ENCODE peak calls at places on chromosomes 5 and 9, in ten cellular contexts. B, Y, M, V, Z, Q, I, P, O and U are unnamed samples.
A peak's percentile ranks its signal among the peaks of the same experiment; 100 is the strongest.

GRCh38 chr9:131239307-131239975 is 36.9 kb downstream of the FAM78A start:
- DNase-seq in B (no peak), Y (no peak), M (no peak), V (no peak), Z (no peak), Q (no peak), I (no peak), P (no peak), O (no peak), U (no peak)

GRCh38 chr5:52356311-52356918 is 431.3 kb upstream of the ITGA1 start:
- DNase-seq in B (no peak), Y (no peak), M (peak; percentile 50), V (no peak), Z (peak; percentile 47), Q (no peak), I (no peak), P (no peak), O (no peak), U (no peak)

GRCh38 chr5:128111818-128112448 is 28.4 kb downstream of the SLC12A2 start:
- DNase-seq in B (no peak), Y (no peak), M (no peak), V (peak; percentile 69), Z (no peak), Q (no peak), I (no peak), P (no peak), O (no peak), U (no peak)

GRCh38 chr5:151499636-151500035 is 52.2 kb downstream of the SLC36A1 start:
- DNase-seq in B (no peak), Y (no peak), M (no peak), V (no peak), Z (no peak), Q (no peak), I (no peak), P (peak; percentile 28), O (no peak), U (no peak)

GRCh38 chr5:94620257-94620656 is 1.8 kb downstream of the SLF1 start:
- DNase-seq in B (no peak), Y (no peak), M (no peak), V (no peak), Z (no peak), Q (no peak), I (no peak), P (no peak), O (no peak), U (no peak)

GRCh38 chr5:102811962-102812361 is 56.9 kb downstream of the PAM start:
- DNase-seq in B (no peak), Y (peak; percentile 20), M (peak; percentile 63), V (peak; percentile 65), Z (peak; percentile 28), Q (no peak), I (no peak), P (no peak), O (no peak), U (no peak)

GRCh38 chr5:180739958-180740357 is at the start of gene OR2Y1:
- DNase-seq in B (no peak), Y (no peak), M (no peak), V (no peak), Z (no peak), Q (no peak), I (no peak), P (no peak), O (no peak), U (no peak)

GRCh38 chr5:94691947-94692346 is 73.5 kb downstream of the SLF1 start:
- DNase-seq in B (no peak), Y (no peak), M (peak; percentile 8), V (peak; percentile 69), Z (peak; percentile 1), Q (no peak), I (no peak), P (no peak), O (no peak), U (no peak)

GRCh38 chr9:306907-307306 is 92.2 kb downstream of the DOCK8 start:
- DNase-seq in B (peak; percentile 48), Y (peak; percentile 43), M (no peak), V (peak; percentile 6), Z (no peak), Q (no peak), I (no peak), P (peak; percentile 54), O (no peak), U (peak; percentile 17)

GRCh38 chr5:116557669-116558271 is 16.9 kb downstream of the SEMA6A start:
- DNase-seq in B (no peak), Y (no peak), M (no peak), V (no peak), Z (no peak), Q (no peak), I (no peak), P (peak; percentile 66), O (no peak), U (no peak)

GRCh38 chr5:103428411-103428871 is 134.1 kb downstream of the NUDT12 start:
- DNase-seq in B (no peak), Y (no peak), M (peak; percentile 45), V (no peak), Z (no peak), Q (peak; percentile 11), I (no peak), P (no peak), O (no peak), U (no peak)

GRCh38 chr5:85921590-85921989 is 696.2 kb upstream of the COX7C start:
- DNase-seq in B (no peak), Y (no peak), M (no peak), V (peak; percentile 8), Z (no peak), Q (no peak), I (no peak), P (peak; percentile 29), O (no peak), U (no peak)

GRCh38 chr9:77731930-77732329 is 83.8 kb upstream of the GNA14 start:
- DNase-seq in B (no peak), Y (no peak), M (no peak), V (no peak), Z (peak; percentile 53), Q (no peak), I (no peak), P (no peak), O (no peak), U (no peak)

GRCh38 chr5:109038209-109038840 is 290.6 kb downstream of the FER start:
- DNase-seq in B (no peak), Y (no peak), M (no peak), V (peak; percentile 26), Z (no peak), Q (no peak), I (no peak), P (no peak), O (no peak), U (no peak)

GRCh38 chr9:33942471-33943083 is 106.1 kb downstream of the UBAP2 start:
- DNase-seq in B (no peak), Y (no peak), M (no peak), V (peak; percentile 80), Z (no peak), Q (no peak), I (no peak), P (peak; percentile 54), O (no peak), U (no peak)

GRCh38 chr5:133298447-133298846 is 246.6 kb downstream of the HSPA4 start:
- DNase-seq in B (no peak), Y (no peak), M (no peak), V (no peak), Z (no peak), Q (no peak), I (no peak), P (no peak), O (no peak), U (no peak)

GRCh38 chr5:125657936-125658335 is 765.3 kb upstream of the GRAMD2B start:
- DNase-seq in B (no peak), Y (no peak), M (no peak), V (no peak), Z (no peak), Q (no peak), I (no peak), P (no peak), O (no peak), U (no peak)

GRCh38 chr5:92980491-92980890 is 600.5 kb downstream of the NR2F1-AS1 start:
- DNase-seq in B (no peak), Y (no peak), M (no peak), V (no peak), Z (no peak), Q (no peak), I (no peak), P (no peak), O (no peak), U (no peak)

GRCh38 chr9:120583958-120584369 is 4.0 kb upstream of the CDK5RAP2 start:
- DNase-seq in B (peak; percentile 7), Y (peak; percentile 28), M (peak; percentile 65), V (peak; percentile 97), Z (peak; percentile 70), Q (peak; percentile 62), I (no peak), P (peak; percentile 88), O (no peak), U (no peak)

GRCh38 chr9:128105538-128106175 is 21.9 kb downstream of the PTGES2 start:
- DNase-seq in B (no peak), Y (no peak), M (no peak), V (no peak), Z (no peak), Q (no peak), I (no peak), P (no peak), O (no peak), U (no peak)

GRCh38 chr9:131193051-131193450 is 67.7 kb downstream of the NUP214 start:
- DNase-seq in B (no peak), Y (no peak), M (no peak), V (no peak), Z (no peak), Q (no peak), I (no peak), P (no peak), O (no peak), U (no peak)

GRCh38 chr5:20331826-20332225 is 343.8 kb upstream of the CDH18 start:
- DNase-seq in B (no peak), Y (no peak), M (no peak), V (no peak), Z (no peak), Q (no peak), I (no peak), P (no peak), O (no peak), U (no peak)

GRCh38 chr5:56298329-56298962 is 65.3 kb upstream of the ANKRD55 start:
- DNase-seq in B (no peak), Y (no peak), M (no peak), V (no peak), Z (no peak), Q (no peak), I (no peak), P (no peak), O (no peak), U (no peak)

GRCh38 chr9:132901859-132902831 is 23.4 kb downstream of the SPACA9 start:
- DNase-seq in B (peak; percentile 73), Y (peak; percentile 65), M (peak; percentile 67), V (peak; percentile 82), Z (peak; percentile 58), Q (peak; percentile 60), I (peak; percentile 84), P (peak; percentile 90), O (peak; percentile 52), U (peak; percentile 59)